ENCODE peak calls at places on chromosome 16, in four cellular contexts. M is lung; U is CD4-positive, alpha-beta memory T cell; Q is NCI-H1092 treated with DMSO at 0.1 percent for 48 hours. J is an unnamed sample.

GRCh38 chr16:25140459-25140858 is 28.9 kb downstream of the LCMT1 start:
- DNase-seq in U (no peak), Q (no peak), M (no peak), J (no peak)

GRCh38 chr16:64408699-64409098 is 713.2 kb downstream of the CDH11 start:
- DNase-seq in M (no peak), U (no peak), Q (no peak), J (no peak)

GRCh38 chr16:4241601-4242270 is at the start of gene SRL:
- DNase-seq in U (no peak), Q (peak; percentile 67), M (no peak), J (no peak)

GRCh38 chr16:73949574-73950348 is 346.9 kb upstream of the PSMD7 start:
- DNase-seq in M (no peak), Q (no peak), U (no peak), J (no peak)

GRCh38 chr16:28822520-28823290 is at the start of gene ATXN2L:
- DNase-seq in U (peak; percentile 92), M (peak; percentile 94), Q (peak; percentile 85), J (peak; percentile 99)

GRCh38 chr16:49277386-49277742 is 4.3 kb downstream of the CBLN1 start:
- DNase-seq in Q (no peak), U (no peak), M (no peak), J (no peak)

GRCh38 chr16:73058616-73059409 is 10.9 kb upstream of the ZFHX3 start:
- DNase-seq in U (no peak), M (no peak), Q (peak; percentile 83), J (peak; percentile 58)

GRCh38 chr16:85659805-85660511 is 28.8 kb downstream of the GINS2 start:
- DNase-seq in M (no peak), U (peak; percentile 61), Q (peak; percentile 63), J (peak; percentile 71)

GRCh38 chr16:51041546-51041945 is 109.5 kb downstream of the SALL1 start:
- DNase-seq in U (no peak), M (no peak), Q (no peak), J (no peak)

GRCh38 chr16:83002351-83003334 is 375.9 kb downstream of the CDH13 start:
- DNase-seq in M (no peak), U (no peak), Q (peak; percentile 39), J (no peak)

GRCh38 chr16:66322174-66322573 is 44.3 kb upstream of the CDH5 start:
- DNase-seq in Q (no peak), M (no peak), U (no peak), J (no peak)

GRCh38 chr16:10033561-10033960 is 148.7 kb downstream of the GRIN2A start:
- DNase-seq in M (no peak), U (no peak), Q (no peak), J (no peak)

GRCh38 chr16:83878838-83879237 is 20.1 kb upstream of the MLYCD start:
- DNase-seq in U (no peak), M (no peak), Q (peak; percentile 39), J (no peak)

GRCh38 chr16:27298132-27298531 is 15.6 kb upstream of the IL4R start:
- DNase-seq in Q (no peak), U (no peak), M (no peak), J (no peak)